ENCODE peak calls at places on chromosomes 1 and 21, in seven cellular contexts. One of them, this sample, is unnamed. For H3K4me1, the result is how much of the 10 kb centered on the place peaks cover.

GRCh38 chr1:193216920-193217319 is 30.5 kb upstream of the B3GALT2 start:
- DNase-seq in Karpas-422: no peak
- DNase-seq in spleen: no peak
- DNase-seq in right cardiac atrium: peak
- DNase-seq in mesenchymal stem cell: no peak
- DNase-seq in adrenal gland: no peak
- DNase-seq in heart left ventricle: peak
- DNase-seq in this sample: no peak

GRCh38 chr21:38310619-38311018 is 53.8 kb downstream of the KCNJ15 start:
- DNase-seq in adrenal gland: no peak
- DNase-seq in mesenchymal stem cell: peak
- DNase-seq in heart left ventricle: no peak
- DNase-seq in spleen: no peak
- DNase-seq in right cardiac atrium: no peak
- DNase-seq in Karpas-422: no peak
- DNase-seq in this sample: peak

GRCh38 chr1:223019236-223019635 is 123.8 kb downstream of the TLR5 start:
- DNase-seq in heart left ventricle: no peak
- DNase-seq in adrenal gland: no peak
- DNase-seq in mesenchymal stem cell: no peak
- DNase-seq in Karpas-422: no peak
- DNase-seq in right cardiac atrium: no peak
- DNase-seq in spleen: no peak
- DNase-seq in this sample: no peak

GRCh38 chr1:39102537-39103320 is 76.6 kb downstream of the NDUFS5 start:
- DNase-seq in heart left ventricle: no peak
- DNase-seq in mesenchymal stem cell: peak
- DNase-seq in adrenal gland: no peak
- DNase-seq in spleen: no peak
- DNase-seq in Karpas-422: peak
- DNase-seq in right cardiac atrium: no peak
- DNase-seq in this sample: peak

GRCh38 chr1:112872551-112872962 is 83.4 kb downstream of the SLC16A1 start:
- DNase-seq in heart left ventricle: no peak
- DNase-seq in right cardiac atrium: no peak
- DNase-seq in spleen: no peak
- DNase-seq in adrenal gland: no peak
- DNase-seq in Karpas-422: no peak
- DNase-seq in mesenchymal stem cell: peak
- DNase-seq in this sample: no peak

GRCh38 chr1:110494522-110495406 is 24.2 kb downstream of the KCNA10 start:
- DNase-seq in heart left ventricle: no peak
- DNase-seq in adrenal gland: no peak
- DNase-seq in right cardiac atrium: no peak
- DNase-seq in Karpas-422: no peak
- DNase-seq in mesenchymal stem cell: no peak
- DNase-seq in spleen: no peak
- DNase-seq in this sample: no peak

GRCh38 chr1:178886551-178886950 is 15.7 kb upstream of the ANGPTL1 start:
- DNase-seq in spleen: no peak
- DNase-seq in right cardiac atrium: no peak
- DNase-seq in Karpas-422: no peak
- DNase-seq in heart left ventricle: no peak
- DNase-seq in mesenchymal stem cell: no peak
- DNase-seq in adrenal gland: no peak
- DNase-seq in this sample: no peak

GRCh38 chr1:113978863-113979702 is at the start of gene OLFML3:
- DNase-seq in Karpas-422: peak
- DNase-seq in right cardiac atrium: peak
- DNase-seq in adrenal gland: peak
- DNase-seq in mesenchymal stem cell: peak
- DNase-seq in spleen: no peak
- DNase-seq in heart left ventricle: peak
- DNase-seq in this sample: peak

GRCh38 chr1:162905174-162905573 is 44.2 kb upstream of the CCDC190 start:
- DNase-seq in spleen: no peak
- DNase-seq in heart left ventricle: no peak
- DNase-seq in mesenchymal stem cell: no peak
- DNase-seq in adrenal gland: no peak
- DNase-seq in right cardiac atrium: no peak
- DNase-seq in Karpas-422: no peak
- DNase-seq in this sample: no peak

GRCh38 chr1:201383647-201384405 is 6.3 kb upstream of the TNNT2 start:
- DNase-seq in mesenchymal stem cell: peak
- DNase-seq in heart left ventricle: no peak
- DNase-seq in adrenal gland: no peak
- DNase-seq in Karpas-422: no peak
- DNase-seq in spleen: no peak
- DNase-seq in right cardiac atrium: no peak
- DNase-seq in this sample: peak

GRCh38 chr1:31064115-31064514 is 1.4 kb downstream of the PUM1 start:
- DNase-seq in adrenal gland: no peak
- DNase-seq in heart left ventricle: no peak
- DNase-seq in spleen: no peak
- DNase-seq in mesenchymal stem cell: peak
- DNase-seq in Karpas-422: no peak
- DNase-seq in right cardiac atrium: no peak
- DNase-seq in this sample: no peak

GRCh38 chr1:168190284-168190884 is 11.6 kb downstream of the TIPRL start:
- DNase-seq in right cardiac atrium: no peak
- DNase-seq in spleen: no peak
- DNase-seq in Karpas-422: no peak
- DNase-seq in heart left ventricle: no peak
- DNase-seq in mesenchymal stem cell: no peak
- DNase-seq in adrenal gland: no peak
- DNase-seq in this sample: no peak

GRCh38 chr1:236016782-236017400 is 48.0 kb downstream of the NID1 start:
- DNase-seq in mesenchymal stem cell: peak
- DNase-seq in Karpas-422: no peak
- DNase-seq in heart left ventricle: no peak
- DNase-seq in right cardiac atrium: no peak
- DNase-seq in adrenal gland: peak
- DNase-seq in spleen: no peak
- DNase-seq in this sample: no peak

GRCh38 chr1:164058192-164058591 is 500.8 kb upstream of the PBX1 start:
- DNase-seq in adrenal gland: no peak
- DNase-seq in spleen: no peak
- DNase-seq in mesenchymal stem cell: no peak
- DNase-seq in Karpas-422: no peak
- DNase-seq in right cardiac atrium: no peak
- DNase-seq in heart left ventricle: no peak
- DNase-seq in this sample: no peak

GRCh38 chr1:42971848-42972291 is 13.2 kb upstream of the SLC2A1 start:
- DNase-seq in adrenal gland: no peak
- DNase-seq in mesenchymal stem cell: peak
- DNase-seq in spleen: peak
- DNase-seq in Karpas-422: peak
- DNase-seq in heart left ventricle: no peak
- DNase-seq in right cardiac atrium: no peak
- DNase-seq in this sample: no peak

GRCh38 chr1:87840772-87841171 is 512.1 kb downstream of the LMO4 start:
- DNase-seq in heart left ventricle: no peak
- DNase-seq in Karpas-422: no peak
- DNase-seq in right cardiac atrium: no peak
- DNase-seq in adrenal gland: no peak
- DNase-seq in spleen: no peak
- DNase-seq in mesenchymal stem cell: no peak
- DNase-seq in this sample: no peak

GRCh38 chr1:92784051-92784638 is 763 bp downstream of the EVI5 start:
- DNase-seq in adrenal gland: peak
- DNase-seq in right cardiac atrium: no peak
- DNase-seq in heart left ventricle: no peak
- DNase-seq in spleen: no peak
- DNase-seq in mesenchymal stem cell: peak
- DNase-seq in Karpas-422: peak
- DNase-seq in this sample: peak

GRCh38 chr1:10812387-10812915 is 16.0 kb upstream of the CASZ1 start:
- DNase-seq in adrenal gland: no peak
- DNase-seq in Karpas-422: no peak
- DNase-seq in heart left ventricle: no peak
- DNase-seq in mesenchymal stem cell: no peak
- DNase-seq in spleen: no peak
- DNase-seq in right cardiac atrium: no peak
- DNase-seq in this sample: no peak

GRCh38 chr1:8651962-8652361 is 165.5 kb downstream of the RERE start:
- DNase-seq in mesenchymal stem cell: peak
- DNase-seq in Karpas-422: no peak
- DNase-seq in adrenal gland: no peak
- DNase-seq in heart left ventricle: no peak
- DNase-seq in right cardiac atrium: no peak
- DNase-seq in spleen: no peak
- DNase-seq in this sample: no peak

GRCh38 chr1:16293568-16293967 is 56.6 kb upstream of the CPLANE2 start:
- DNase-seq in heart left ventricle: no peak
- DNase-seq in Karpas-422: no peak
- DNase-seq in right cardiac atrium: no peak
- DNase-seq in adrenal gland: no peak
- DNase-seq in mesenchymal stem cell: no peak
- DNase-seq in spleen: no peak
- DNase-seq in this sample: no peak

GRCh38 chr1:168484083-168484482 is 59.7 kb downstream of the XCL2 start:
- DNase-seq in mesenchymal stem cell: no peak
- DNase-seq in right cardiac atrium: no peak
- DNase-seq in heart left ventricle: no peak
- DNase-seq in adrenal gland: no peak
- DNase-seq in Karpas-422: no peak
- DNase-seq in spleen: no peak
- DNase-seq in this sample: no peak

GRCh38 chr1:25562101-25562927 is 18.9 kb downstream of the LDLRAP1 start:
- DNase-seq in adrenal gland: no peak
- DNase-seq in heart left ventricle: no peak
- DNase-seq in Karpas-422: peak
- DNase-seq in right cardiac atrium: no peak
- DNase-seq in mesenchymal stem cell: no peak
- DNase-seq in spleen: peak
- DNase-seq in this sample: peak

GRCh38 chr1:85454214-85454613 is 10.7 kb downstream of the DDAH1 start:
- DNase-seq in right cardiac atrium: no peak
- DNase-seq in Karpas-422: no peak
- DNase-seq in mesenchymal stem cell: no peak
- DNase-seq in adrenal gland: no peak
- DNase-seq in heart left ventricle: no peak
- DNase-seq in spleen: no peak
- DNase-seq in this sample: no peak

GRCh38 chr1:85452859-85453430 is 12.0 kb downstream of the DDAH1 start:
- DNase-seq in heart left ventricle: no peak
- DNase-seq in spleen: no peak
- DNase-seq in right cardiac atrium: no peak
- DNase-seq in mesenchymal stem cell: no peak
- DNase-seq in Karpas-422: no peak
- DNase-seq in adrenal gland: no peak
- DNase-seq in this sample: no peak

GRCh38 chr1:85451236-85451830 is 13.6 kb downstream of the DDAH1 start:
- DNase-seq in mesenchymal stem cell: no peak
- DNase-seq in right cardiac atrium: no peak
- DNase-seq in adrenal gland: no peak
- DNase-seq in heart left ventricle: no peak
- DNase-seq in Karpas-422: no peak
- DNase-seq in spleen: no peak
- DNase-seq in this sample: no peak

GRCh38 chr1:85450832-85451231 is 14.1 kb downstream of the DDAH1 start:
- DNase-seq in adrenal gland: no peak
- DNase-seq in spleen: no peak
- DNase-seq in mesenchymal stem cell: no peak
- DNase-seq in right cardiac atrium: no peak
- DNase-seq in heart left ventricle: peak
- DNase-seq in Karpas-422: no peak
- DNase-seq in this sample: peak

GRCh38 chr1:85453640-85454194 is 11.2 kb downstream of the DDAH1 start:
- DNase-seq in right cardiac atrium: no peak
- DNase-seq in spleen: no peak
- DNase-seq in heart left ventricle: no peak
- DNase-seq in mesenchymal stem cell: peak
- DNase-seq in adrenal gland: no peak
- DNase-seq in Karpas-422: no peak
- DNase-seq in this sample: no peak
- H3K4me1 ChIP-seq in right cardiac atrium: under half
- H3K4me1 ChIP-seq in spleen: under half
- H3K4me1 ChIP-seq in heart left ventricle: under half
- H3K4me1 ChIP-seq in mesenchymal stem cell: under half
- H3K4me1 ChIP-seq in adrenal gland: under half
- H3K4me1 ChIP-seq in Karpas-422: under half
- H3K4me1 ChIP-seq in this sample: under half

GRCh38 chr1:220884109-220884980 is 5.1 kb downstream of the HLX start:
- DNase-seq in adrenal gland: no peak
- DNase-seq in mesenchymal stem cell: peak
- DNase-seq in right cardiac atrium: no peak
- DNase-seq in spleen: peak
- DNase-seq in Karpas-422: no peak
- DNase-seq in heart left ventricle: no peak
- DNase-seq in this sample: no peak
- H3K4me1 ChIP-seq in adrenal gland: under half
- H3K4me1 ChIP-seq in mesenchymal stem cell: under half
- H3K4me1 ChIP-seq in right cardiac atrium: under half
- H3K4me1 ChIP-seq in spleen: under half
- H3K4me1 ChIP-seq in Karpas-422: under half
- H3K4me1 ChIP-seq in heart left ventricle: under half
- H3K4me1 ChIP-seq in this sample: under half

GRCh38 chr1:154337253-154337894 is 12.0 kb downstream of the ATP8B2 start:
- DNase-seq in mesenchymal stem cell: no peak
- DNase-seq in spleen: no peak
- DNase-seq in heart left ventricle: no peak
- DNase-seq in Karpas-422: peak
- DNase-seq in adrenal gland: no peak
- DNase-seq in right cardiac atrium: no peak
- DNase-seq in this sample: no peak
- H3K4me1 ChIP-seq in mesenchymal stem cell: under half
- H3K4me1 ChIP-seq in spleen: under half
- H3K4me1 ChIP-seq in heart left ventricle: under half
- H3K4me1 ChIP-seq in Karpas-422: under half
- H3K4me1 ChIP-seq in adrenal gland: under half
- H3K4me1 ChIP-seq in right cardiac atrium: under half
- H3K4me1 ChIP-seq in this sample: under half

GRCh38 chr21:28627691-28628090 is 365.0 kb downstream of the LTN1 start:
- DNase-seq in spleen: no peak
- DNase-seq in adrenal gland: no peak
- DNase-seq in Karpas-422: no peak
- DNase-seq in mesenchymal stem cell: no peak
- DNase-seq in heart left ventricle: no peak
- DNase-seq in right cardiac atrium: no peak
- DNase-seq in this sample: no peak

GRCh38 chr21:28635541-28635940 is 357.1 kb downstream of the LTN1 start:
- DNase-seq in mesenchymal stem cell: no peak
- DNase-seq in right cardiac atrium: no peak
- DNase-seq in adrenal gland: no peak
- DNase-seq in Karpas-422: no peak
- DNase-seq in heart left ventricle: no peak
- DNase-seq in spleen: no peak
- DNase-seq in this sample: no peak

GRCh38 chr21:28636988-28637691 is 355.5 kb downstream of the LTN1 start:
- DNase-seq in right cardiac atrium: no peak
- DNase-seq in adrenal gland: no peak
- DNase-seq in spleen: no peak
- DNase-seq in Karpas-422: peak
- DNase-seq in mesenchymal stem cell: peak
- DNase-seq in heart left ventricle: no peak
- DNase-seq in this sample: no peak

GRCh38 chr21:28633803-28634572 is 358.7 kb downstream of the LTN1 start:
- DNase-seq in adrenal gland: no peak
- DNase-seq in Karpas-422: peak
- DNase-seq in right cardiac atrium: peak
- DNase-seq in heart left ventricle: peak
- DNase-seq in spleen: no peak
- DNase-seq in mesenchymal stem cell: peak
- DNase-seq in this sample: no peak

GRCh38 chr21:28632718-28633408 is 359.8 kb downstream of the LTN1 start:
- DNase-seq in right cardiac atrium: no peak
- DNase-seq in Karpas-422: no peak
- DNase-seq in mesenchymal stem cell: peak
- DNase-seq in spleen: no peak
- DNase-seq in heart left ventricle: no peak
- DNase-seq in adrenal gland: no peak
- DNase-seq in this sample: no peak
- H3K4me1 ChIP-seq in right cardiac atrium: under half
- H3K4me1 ChIP-seq in Karpas-422: under half
- H3K4me1 ChIP-seq in mesenchymal stem cell: under half
- H3K4me1 ChIP-seq in spleen: under half
- H3K4me1 ChIP-seq in heart left ventricle: under half
- H3K4me1 ChIP-seq in adrenal gland: under half
- H3K4me1 ChIP-seq in this sample: under half

This sample was measured in thyroid gland.